ENCODE peak calls at places on chromosome 4, in nine cellular contexts. One of them, this sample, is unnamed.

GRCh38 chr4:182205293-182205692 is 37.9 kb upstream of the TENM3 start:
- DNase-seq in right lobe of liver: no peak
- DNase-seq in suprapubic skin: no peak
- DNase-seq in upper lobe of left lung: no peak
- DNase-seq in adrenal gland: no peak
- DNase-seq in body of pancreas: no peak
- DNase-seq in tibial nerve: no peak
- DNase-seq in Peyer's patch: no peak
- DNase-seq in sigmoid colon: no peak
- DNase-seq in this sample: no peak

GRCh38 chr4:9143421-9144080 is 26.7 kb upstream of the FAM90A26 start:
- DNase-seq in right lobe of liver: no peak
- DNase-seq in suprapubic skin: no peak
- DNase-seq in upper lobe of left lung: peak
- DNase-seq in adrenal gland: no peak
- DNase-seq in body of pancreas: no peak
- DNase-seq in tibial nerve: no peak
- DNase-seq in Peyer's patch: no peak
- DNase-seq in sigmoid colon: no peak
- DNase-seq in this sample: no peak

GRCh38 chr4:24568425-24568824 is 15.9 kb downstream of the DHX15 start:
- DNase-seq in right lobe of liver: no peak
- DNase-seq in suprapubic skin: no peak
- DNase-seq in upper lobe of left lung: no peak
- DNase-seq in adrenal gland: no peak
- DNase-seq in body of pancreas: no peak
- DNase-seq in tibial nerve: no peak
- DNase-seq in Peyer's patch: no peak
- DNase-seq in sigmoid colon: no peak
- DNase-seq in this sample: no peak

GRCh38 chr4:21864686-21865085 is 83.9 kb downstream of the KCNIP4 start:
- DNase-seq in right lobe of liver: no peak
- DNase-seq in suprapubic skin: no peak
- DNase-seq in upper lobe of left lung: no peak
- DNase-seq in adrenal gland: no peak
- DNase-seq in body of pancreas: no peak
- DNase-seq in tibial nerve: no peak
- DNase-seq in Peyer's patch: no peak
- DNase-seq in sigmoid colon: no peak
- DNase-seq in this sample: no peak

GRCh38 chr4:3290889-3291321 is 1.9 kb upstream of the RGS12 start:
- DNase-seq in right lobe of liver: no peak
- DNase-seq in suprapubic skin: no peak
- DNase-seq in upper lobe of left lung: no peak
- DNase-seq in adrenal gland: no peak
- DNase-seq in body of pancreas: no peak
- DNase-seq in tibial nerve: no peak
- DNase-seq in Peyer's patch: no peak
- DNase-seq in sigmoid colon: no peak
- DNase-seq in this sample: no peak

GRCh38 chr4:20151436-20151835 is 100.3 kb upstream of the SLIT2 start:
- DNase-seq in right lobe of liver: no peak
- DNase-seq in suprapubic skin: no peak
- DNase-seq in upper lobe of left lung: no peak
- DNase-seq in adrenal gland: no peak
- DNase-seq in body of pancreas: no peak
- DNase-seq in tibial nerve: no peak
- DNase-seq in Peyer's patch: no peak
- DNase-seq in sigmoid colon: no peak
- DNase-seq in this sample: no peak

GRCh38 chr4:62528874-62529273 is 1328.7 kb downstream of the ADGRL3 start:
- DNase-seq in right lobe of liver: no peak
- DNase-seq in suprapubic skin: no peak
- DNase-seq in upper lobe of left lung: no peak
- DNase-seq in adrenal gland: no peak
- DNase-seq in body of pancreas: no peak
- DNase-seq in tibial nerve: no peak
- DNase-seq in Peyer's patch: no peak
- DNase-seq in sigmoid colon: no peak
- DNase-seq in this sample: no peak

GRCh38 chr4:155759372-155760252 is 791 bp downstream of the GUCY1B1 start:
- DNase-seq in right lobe of liver: peak
- DNase-seq in suprapubic skin: peak
- DNase-seq in upper lobe of left lung: peak
- DNase-seq in adrenal gland: peak
- DNase-seq in body of pancreas: peak
- DNase-seq in tibial nerve: no peak
- DNase-seq in Peyer's patch: peak
- DNase-seq in sigmoid colon: peak
- DNase-seq in this sample: peak

GRCh38 chr4:15953625-15954024 is 9.3 kb downstream of the FGFBP2 start:
- DNase-seq in right lobe of liver: no peak
- DNase-seq in suprapubic skin: no peak
- DNase-seq in upper lobe of left lung: no peak
- DNase-seq in adrenal gland: no peak
- DNase-seq in body of pancreas: no peak
- DNase-seq in tibial nerve: no peak
- DNase-seq in Peyer's patch: no peak
- DNase-seq in sigmoid colon: no peak
- DNase-seq in this sample: no peak

GRCh38 chr4:165922747-165923146 is 49.7 kb downstream of the TLL1 start:
- DNase-seq in right lobe of liver: no peak
- DNase-seq in suprapubic skin: no peak
- DNase-seq in upper lobe of left lung: no peak
- DNase-seq in adrenal gland: no peak
- DNase-seq in body of pancreas: no peak
- DNase-seq in tibial nerve: no peak
- DNase-seq in Peyer's patch: no peak
- DNase-seq in sigmoid colon: no peak
- DNase-seq in this sample: no peak

GRCh38 chr4:52402582-52402981 is 256.5 kb downstream of the USP46 start:
- DNase-seq in right lobe of liver: no peak
- DNase-seq in suprapubic skin: no peak
- DNase-seq in upper lobe of left lung: no peak
- DNase-seq in adrenal gland: no peak
- DNase-seq in body of pancreas: no peak
- DNase-seq in tibial nerve: no peak
- DNase-seq in Peyer's patch: no peak
- DNase-seq in sigmoid colon: no peak
- DNase-seq in this sample: no peak

GRCh38 chr4:41990383-41991111 is at the start of gene SLC30A9:
- DNase-seq in right lobe of liver: peak
- DNase-seq in suprapubic skin: peak
- DNase-seq in upper lobe of left lung: peak
- DNase-seq in adrenal gland: peak
- DNase-seq in body of pancreas: peak
- DNase-seq in tibial nerve: peak
- DNase-seq in Peyer's patch: peak
- DNase-seq in sigmoid colon: peak
- DNase-seq in this sample: peak

GRCh38 chr4:125225806-125226205 is 88.9 kb upstream of the FAT4 start:
- DNase-seq in right lobe of liver: no peak
- DNase-seq in suprapubic skin: no peak
- DNase-seq in upper lobe of left lung: no peak
- DNase-seq in adrenal gland: no peak
- DNase-seq in body of pancreas: no peak
- DNase-seq in tibial nerve: no peak
- DNase-seq in Peyer's patch: no peak
- DNase-seq in sigmoid colon: no peak
- DNase-seq in this sample: no peak

GRCh38 chr4:6179362-6179761 is 21.0 kb downstream of the JAKMIP1 start:
- DNase-seq in right lobe of liver: no peak
- DNase-seq in suprapubic skin: no peak
- DNase-seq in upper lobe of left lung: no peak
- DNase-seq in adrenal gland: no peak
- DNase-seq in body of pancreas: no peak
- DNase-seq in tibial nerve: no peak
- DNase-seq in Peyer's patch: no peak
- DNase-seq in sigmoid colon: no peak
- DNase-seq in this sample: no peak

GRCh38 chr4:6178757-6179156 is 21.6 kb downstream of the JAKMIP1 start:
- DNase-seq in right lobe of liver: no peak
- DNase-seq in suprapubic skin: no peak
- DNase-seq in upper lobe of left lung: no peak
- DNase-seq in adrenal gland: no peak
- DNase-seq in body of pancreas: no peak
- DNase-seq in tibial nerve: no peak
- DNase-seq in Peyer's patch: no peak
- DNase-seq in sigmoid colon: no peak
- DNase-seq in this sample: no peak

GRCh38 chr4:6183740-6184139 is 16.6 kb downstream of the JAKMIP1 start:
- DNase-seq in right lobe of liver: no peak
- DNase-seq in suprapubic skin: no peak
- DNase-seq in upper lobe of left lung: no peak
- DNase-seq in adrenal gland: no peak
- DNase-seq in body of pancreas: no peak
- DNase-seq in tibial nerve: no peak
- DNase-seq in Peyer's patch: no peak
- DNase-seq in sigmoid colon: no peak
- DNase-seq in this sample: no peak

GRCh38 chr4:6182390-6183280 is 17.7 kb downstream of the JAKMIP1 start:
- DNase-seq in right lobe of liver: no peak
- DNase-seq in suprapubic skin: no peak
- DNase-seq in upper lobe of left lung: no peak
- DNase-seq in adrenal gland: no peak
- DNase-seq in body of pancreas: no peak
- DNase-seq in tibial nerve: no peak
- DNase-seq in Peyer's patch: peak
- DNase-seq in sigmoid colon: no peak
- DNase-seq in this sample: no peak

GRCh38 chr4:6180841-6181631 is 19.3 kb downstream of the JAKMIP1 start:
- DNase-seq in right lobe of liver: no peak
- DNase-seq in suprapubic skin: no peak
- DNase-seq in upper lobe of left lung: no peak
- DNase-seq in adrenal gland: no peak
- DNase-seq in body of pancreas: no peak
- DNase-seq in tibial nerve: no peak
- DNase-seq in Peyer's patch: peak
- DNase-seq in sigmoid colon: no peak
- DNase-seq in this sample: no peak
- TF ChIP-seq POLR2A in right lobe of liver: no peak
- TF ChIP-seq POLR2A in suprapubic skin: no peak
- TF ChIP-seq POLR2A in upper lobe of left lung: no peak
- TF ChIP-seq POLR2A in adrenal gland: no peak
- TF ChIP-seq POLR2A in body of pancreas: no peak
- TF ChIP-seq POLR2A in tibial nerve: no peak
- TF ChIP-seq POLR2A in Peyer's patch: no peak
- TF ChIP-seq POLR2A in sigmoid colon: no peak
- TF ChIP-seq POLR2A in this sample: no peak

GRCh38 chr4:113173132-113173531 is 123.7 kb downstream of the ANK2 start:
- DNase-seq in right lobe of liver: no peak
- DNase-seq in suprapubic skin: no peak
- DNase-seq in upper lobe of left lung: no peak
- DNase-seq in adrenal gland: no peak
- DNase-seq in body of pancreas: no peak
- DNase-seq in tibial nerve: no peak
- DNase-seq in Peyer's patch: no peak
- DNase-seq in sigmoid colon: no peak
- DNase-seq in this sample: no peak
- TF ChIP-seq POLR2A in right lobe of liver: no peak
- TF ChIP-seq POLR2A in suprapubic skin: no peak
- TF ChIP-seq POLR2A in upper lobe of left lung: no peak
- TF ChIP-seq POLR2A in adrenal gland: no peak
- TF ChIP-seq POLR2A in body of pancreas: no peak
- TF ChIP-seq POLR2A in tibial nerve: no peak
- TF ChIP-seq POLR2A in Peyer's patch: no peak
- TF ChIP-seq POLR2A in sigmoid colon: no peak
- TF ChIP-seq POLR2A in this sample: no peak

GRCh38 chr4:186541801-186542200 is 13.6 kb downstream of the MTNR1A start:
- DNase-seq in right lobe of liver: no peak
- DNase-seq in suprapubic skin: no peak
- DNase-seq in upper lobe of left lung: no peak
- DNase-seq in adrenal gland: no peak
- DNase-seq in body of pancreas: no peak
- DNase-seq in tibial nerve: no peak
- DNase-seq in Peyer's patch: no peak
- DNase-seq in sigmoid colon: no peak
- DNase-seq in this sample: no peak
- TF ChIP-seq POLR2A in right lobe of liver: no peak
- TF ChIP-seq POLR2A in suprapubic skin: no peak
- TF ChIP-seq POLR2A in upper lobe of left lung: no peak
- TF ChIP-seq POLR2A in adrenal gland: no peak
- TF ChIP-seq POLR2A in body of pancreas: no peak
- TF ChIP-seq POLR2A in tibial nerve: no peak
- TF ChIP-seq POLR2A in Peyer's patch: no peak
- TF ChIP-seq POLR2A in sigmoid colon: no peak
- TF ChIP-seq POLR2A in this sample: no peak

GRCh38 chr4:142126890-142127497 is 490.6 kb downstream of the IL15 start:
- DNase-seq in right lobe of liver: no peak
- DNase-seq in suprapubic skin: no peak
- DNase-seq in upper lobe of left lung: peak
- DNase-seq in adrenal gland: peak
- DNase-seq in body of pancreas: peak
- DNase-seq in tibial nerve: peak
- DNase-seq in Peyer's patch: no peak
- DNase-seq in sigmoid colon: peak
- DNase-seq in this sample: no peak

GRCh38 chr4:142120921-142121320 is 484.5 kb downstream of the IL15 start:
- DNase-seq in right lobe of liver: no peak
- DNase-seq in suprapubic skin: no peak
- DNase-seq in upper lobe of left lung: no peak
- DNase-seq in adrenal gland: no peak
- DNase-seq in body of pancreas: no peak
- DNase-seq in tibial nerve: no peak
- DNase-seq in Peyer's patch: no peak
- DNase-seq in sigmoid colon: no peak
- DNase-seq in this sample: no peak

GRCh38 chr4:142121448-142121847 is 485.1 kb downstream of the IL15 start:
- DNase-seq in right lobe of liver: no peak
- DNase-seq in suprapubic skin: no peak
- DNase-seq in upper lobe of left lung: no peak
- DNase-seq in adrenal gland: no peak
- DNase-seq in body of pancreas: no peak
- DNase-seq in tibial nerve: no peak
- DNase-seq in Peyer's patch: no peak
- DNase-seq in sigmoid colon: no peak
- DNase-seq in this sample: no peak

GRCh38 chr4:142124874-142125273 is 488.5 kb downstream of the IL15 start:
- DNase-seq in right lobe of liver: no peak
- DNase-seq in suprapubic skin: no peak
- DNase-seq in upper lobe of left lung: no peak
- DNase-seq in adrenal gland: no peak
- DNase-seq in body of pancreas: no peak
- DNase-seq in tibial nerve: no peak
- DNase-seq in Peyer's patch: no peak
- DNase-seq in sigmoid colon: no peak
- DNase-seq in this sample: no peak

DNA sequence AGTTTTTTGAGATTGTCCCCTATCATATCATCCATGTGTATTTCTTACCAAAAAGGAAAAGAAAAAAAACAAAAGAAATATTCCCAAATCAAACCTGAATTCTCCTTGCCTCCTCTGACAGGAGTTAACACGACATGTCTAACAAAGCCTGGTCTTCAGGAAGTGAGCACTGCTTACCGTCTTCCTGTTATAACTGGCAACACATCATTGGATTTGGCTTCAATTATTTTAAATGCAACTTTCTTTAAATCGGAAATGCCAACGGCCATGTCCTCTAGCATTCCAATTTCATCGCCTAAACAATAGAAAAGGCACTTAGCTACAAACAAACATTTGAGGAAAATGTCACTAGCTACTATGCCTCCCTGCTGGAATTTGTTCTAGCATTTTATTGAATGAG is 485.6 kb downstream of the IL15 start:
- DNase-seq in right lobe of liver: no peak
- DNase-seq in suprapubic skin: no peak
- DNase-seq in upper lobe of left lung: no peak
- DNase-seq in adrenal gland: no peak
- DNase-seq in body of pancreas: no peak
- DNase-seq in tibial nerve: no peak
- DNase-seq in Peyer's patch: no peak
- DNase-seq in sigmoid colon: no peak
- DNase-seq in this sample: no peak
- TF ChIP-seq POLR2A in right lobe of liver: no peak
- TF ChIP-seq POLR2A in suprapubic skin: no peak
- TF ChIP-seq POLR2A in upper lobe of left lung: no peak
- TF ChIP-seq POLR2A in adrenal gland: no peak
- TF ChIP-seq POLR2A in body of pancreas: no peak
- TF ChIP-seq POLR2A in tibial nerve: no peak
- TF ChIP-seq POLR2A in Peyer's patch: no peak
- TF ChIP-seq POLR2A in sigmoid colon: no peak
- TF ChIP-seq POLR2A in this sample: no peak

This sample was measured in H54.